ENCODE peak calls at places on chromosomes 6 and 20, in four cellular contexts. P, V, L and H are unnamed samples.

GRCh38 chr6:100462396-100462795 is 2.3 kb downstream of the SIM1 start:
- DNase-seq in L (no peak), V (no peak), P (no peak), H (no peak)

GRCh38 chr6:14366880-14367279 is 249.3 kb downstream of the CD83 start:
- DNase-seq in L (no peak), P (no peak), V (no peak), H (no peak)

GRCh38 chr6:80382796-80383195 is 276.3 kb downstream of the BCKDHB start:
- DNase-seq in L (no peak), P (no peak), V (no peak), H (no peak)

GRCh38 chr20:53597085-53597482 is 3.4 kb upstream of the ZNF217 start:
- DNase-seq in V (no peak), P (no peak), L (no peak), H (no peak)

GRCh38 chr6:70857387-70858077 is 99.3 kb downstream of the B3GAT2 start:
- DNase-seq in V (no peak), L (no peak), P (no peak), H (no peak)

GRCh38 chr20:62914970-62915457 is 11.3 kb downstream of the DIDO1 start:
- DNase-seq in P (no peak), V (peak; percentile 42), L (no peak), H (no peak)

GRCh38 chr20:33604991-33605370 is 57.1 kb upstream of the C20orf144 start:
- DNase-seq in L (no peak), V (no peak), P (no peak), H (no peak)

GRCh38 chr6:148677594-148678476 is 69.0 kb upstream of the UST start:
- DNase-seq in L (no peak), V (no peak), P (no peak), H (no peak)

GRCh38 chr6:17389274-17389847 is 4.0 kb upstream of the CAP2 start:
- DNase-seq in L (no peak), P (no peak), V (no peak), H (peak; percentile 25)

GRCh38 chr6:33987531-33988021 is 158.3 kb downstream of the GRM4 start:
- DNase-seq in L (no peak), P (no peak), V (no peak), H (no peak)

GRCh38 chr6:19851273-19852089 is 14.3 kb downstream of the ID4 start:
- DNase-seq in L (no peak), V (peak; percentile 81), P (no peak), H (peak; percentile 72)

GRCh38 chr6:166514196-166514595 is 72.3 kb downstream of the RAMACL start:
- DNase-seq in L (no peak), V (no peak), P (no peak), H (no peak)

GRCh38 chr6:8006208-8006607 is 58.0 kb downstream of the BLOC1S5 start:
- DNase-seq in P (no peak), V (peak; percentile 7), L (no peak), H (peak; percentile 47)

GRCh38 chr20:39271205-39271604 is 309.1 kb downstream of the DHX35 start:
- DNase-seq in L (no peak), P (no peak), V (no peak), H (no peak)

GRCh38 chr20:37390891-37391525 is 45.1 kb downstream of the SRC start:
- DNase-seq in L (no peak), P (no peak), V (no peak), H (no peak)

GRCh38 chr6:160692369-160692959 is 9.6 kb upstream of the PLG start:
- DNase-seq in P (no peak), V (no peak), L (no peak), H (no peak)

GRCh38 chr20:23132293-23132929 is 46.3 kb upstream of the CD93 start:
- DNase-seq in P (no peak), V (no peak), L (no peak), H (peak; percentile 32)

GRCh38 chr20:63955846-63956663 is at the start of gene UCKL1:
- DNase-seq in L (peak; percentile 84), P (peak; percentile 68), V (peak; percentile 94), H (peak; percentile 88)

GRCh38 chr20:1215386-1216170 is 10.3 kb upstream of the RAD21L1 start:
- DNase-seq in P (no peak), L (no peak), V (no peak), H (no peak)

GRCh38 chr6:148520109-148520841 is 177.6 kb downstream of the SASH1 start:
- DNase-seq in V (no peak), P (no peak), L (no peak), H (peak; percentile 40)

GRCh38 chr6:17530321-17530835 is 69.7 kb upstream of the FAM8A1 start:
- DNase-seq in L (no peak), P (no peak), V (no peak), H (no peak)

GRCh38 chr20:63505281-63505680 is 6.4 kb upstream of the EEF1A2 start:
- DNase-seq in P (no peak), V (no peak), L (no peak), H (no peak)

GRCh38 chr20:52775786-52776185 is 196.4 kb upstream of the TSHZ2 start:
- DNase-seq in L (no peak), P (no peak), V (no peak), H (no peak)

GRCh38 chr6:54784021-54784420 is 62.5 kb upstream of the FAM83B start:
- DNase-seq in V (no peak), L (no peak), P (no peak), H (no peak)

GRCh38 chr6:159594106-159594749 is 98.8 kb downstream of the SOD2 start:
- DNase-seq in P (no peak), V (no peak), L (no peak), H (peak; percentile 78)

GRCh38 chr6:7142228-7142801 is 34.6 kb downstream of the RREB1 start:
- DNase-seq in V (no peak), L (no peak), P (no peak), H (no peak)

DNA sequence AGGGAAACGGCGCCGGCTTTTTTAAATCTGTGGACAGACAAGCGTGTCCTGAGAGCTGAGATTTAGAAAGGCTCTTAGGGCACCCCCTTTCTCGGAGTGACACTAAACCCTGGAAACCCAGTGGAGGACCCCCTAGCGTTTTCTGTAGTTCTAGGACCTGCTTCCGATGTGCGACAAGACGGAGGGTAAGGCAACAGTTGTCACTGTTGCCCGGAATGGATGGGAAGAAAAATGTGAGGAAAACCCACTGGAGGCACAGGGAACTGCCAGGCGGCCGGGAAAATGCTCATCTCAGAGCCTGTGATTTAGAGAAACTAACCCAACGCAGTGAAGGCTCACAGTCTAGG is 551 bp upstream of the ATP5F1E start:
- DNase-seq in V (no peak), L (no peak), P (no peak), H (peak; percentile 37)
- TF ChIP-seq CTCF in V (peak; percentile 21), L (peak; percentile 27), P (peak; percentile 28), H (peak; percentile 3)

DNA sequence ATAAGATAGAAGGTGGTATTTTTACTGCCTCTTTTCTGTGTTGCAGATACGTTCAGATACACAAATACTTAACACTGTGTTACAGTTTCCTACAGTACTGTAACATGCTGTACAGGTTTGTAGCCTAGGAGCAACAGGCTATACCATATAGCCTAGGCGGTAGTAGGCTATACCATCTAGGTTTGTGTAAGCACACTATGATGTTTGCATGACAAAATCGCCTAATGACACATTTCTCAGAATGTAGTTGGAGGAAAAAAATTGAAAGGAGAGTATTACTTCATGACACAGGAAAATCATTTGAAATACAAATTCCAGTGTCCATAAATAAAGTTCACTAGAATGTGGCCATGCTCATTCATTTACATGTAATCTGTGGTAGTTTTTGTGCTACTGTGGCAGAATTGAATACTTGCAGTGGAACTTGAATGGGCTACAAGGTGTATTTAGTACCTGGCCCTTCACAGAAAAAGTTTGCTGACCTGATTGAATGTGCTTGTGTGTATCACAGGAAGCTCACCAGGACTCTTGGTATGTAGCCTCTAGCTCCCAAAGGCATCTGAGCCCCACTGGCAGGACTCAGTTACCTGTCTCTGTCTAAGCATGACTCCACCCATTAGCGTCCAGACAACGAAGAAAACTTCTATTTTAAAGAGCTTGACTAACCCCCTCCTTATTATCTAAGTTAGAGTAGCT is 18.8 kb downstream of the TOP1 start:
- DNase-seq in V (no peak), L (no peak), P (no peak), H (no peak)
- TF ChIP-seq CTCF in V (no peak), L (no peak), P (no peak), H (no peak)

GRCh38 chr6:150189176-150189575 is 46.3 kb downstream of the PPP1R14C start:
- DNase-seq in L (no peak), V (no peak), P (no peak), H (no peak)
- TF ChIP-seq CTCF in L (no peak), V (no peak), P (no peak), H (no peak)

DNA sequence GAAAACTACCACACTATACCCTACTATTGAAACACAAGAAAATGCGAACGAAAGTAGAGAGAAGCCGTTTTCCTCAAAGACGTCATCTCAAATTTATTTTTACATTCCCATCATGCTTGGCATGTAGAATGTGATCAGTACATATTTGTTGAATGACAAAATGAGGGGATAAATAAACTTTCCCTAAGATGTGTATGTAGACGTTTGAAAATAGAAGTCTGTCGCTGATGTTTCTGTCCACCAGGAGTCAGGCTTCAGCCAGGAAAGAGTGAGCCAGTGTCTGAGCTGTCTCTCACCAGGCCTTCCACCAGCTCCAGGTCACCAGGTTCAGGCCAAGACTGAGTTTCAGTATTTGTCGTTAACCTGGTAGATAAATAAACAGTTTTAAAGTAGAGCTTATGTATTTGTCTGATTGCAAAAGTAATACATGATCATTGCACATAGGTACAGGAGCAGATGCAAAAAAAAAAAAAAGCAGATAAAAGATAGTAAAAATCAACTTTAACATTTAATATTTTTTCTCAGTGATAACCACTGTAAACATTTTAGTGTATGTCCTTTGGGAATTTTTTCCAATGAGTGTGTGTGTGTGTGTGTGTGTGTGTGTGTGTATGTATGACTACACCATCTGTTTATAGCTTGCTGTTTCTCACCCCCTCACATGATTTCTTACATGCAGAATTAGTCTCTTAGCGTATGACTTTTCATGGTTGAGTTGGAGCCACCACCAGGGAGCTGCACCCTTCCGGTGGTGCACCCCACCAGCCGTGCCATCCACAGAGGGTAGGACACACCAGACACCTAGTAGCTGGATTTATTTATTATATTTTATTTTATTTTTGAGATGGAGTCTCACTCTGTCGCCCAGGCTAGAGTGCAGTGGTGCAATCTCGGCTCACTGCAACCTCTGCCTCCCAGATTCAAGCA is 26.2 kb downstream of the WRNIP1 start:
- DNase-seq in P (no peak), L (peak; percentile 43), V (peak; percentile 79), H (peak; percentile 88)
- TF ChIP-seq CTCF in P (peak; percentile 72), L (peak; percentile 83), V (peak; percentile 85), H (peak; percentile 89)

GRCh38 chr6:161922631-161923119 is 648.8 kb upstream of the AGPAT4 start:
- DNase-seq in L (no peak), P (no peak), V (peak; percentile 65), H (peak; percentile 83)
- TF ChIP-seq CTCF in L (peak; percentile 39), P (peak; percentile 25), V (peak; percentile 39), H (peak; percentile 51)